ENCODE peak calls at places on chromosomes 5 and 9, in nine cellular contexts. One of them, this sample, is unnamed.

GRCh38 chr5:125042243-125042887 is 295.9 kb upstream of the ZNF608 start:
- DNase-seq in T-helper 17 cell: no peak
- DNase-seq in EH: peak
- DNase-seq in stimulated activated CD8-positive, alpha-beta memory T cell treated with anti-CD3 and anti-CD28 coated beads, Interleukin-4, amount 100 ng/mL, for 48 hours: no peak
- DNase-seq in stimulated activated naive CD8-positive, alpha-beta T cell treated with anti-CD3 and anti-CD28 coated beads, Interleukin-15, Interleukin-2, amounts not matched to agents 100 U/mL and 50 U/mL, for 24 hours: no peak
- DNase-seq in NCI-H1694: no peak
- DNase-seq in PC-9: no peak
- DNase-seq in SK-MEL-5: no peak
- DNase-seq in AML-193: no peak
- DNase-seq in this sample: no peak

GRCh38 chr9:124771867-124772621 is 933 bp upstream of the NR6A1 start:
- DNase-seq in T-helper 17 cell: peak
- DNase-seq in EH: peak
- DNase-seq in stimulated activated CD8-positive, alpha-beta memory T cell treated with anti-CD3 and anti-CD28 coated beads, Interleukin-4, amount 100 ng/mL, for 48 hours: peak
- DNase-seq in stimulated activated naive CD8-positive, alpha-beta T cell treated with anti-CD3 and anti-CD28 coated beads, Interleukin-15, Interleukin-2, amounts not matched to agents 100 U/mL and 50 U/mL, for 24 hours: peak
- DNase-seq in NCI-H1694: peak
- DNase-seq in PC-9: peak
- DNase-seq in SK-MEL-5: peak
- DNase-seq in AML-193: peak
- DNase-seq in this sample: peak

GRCh38 chr5:1227669-1228068 is 2.5 kb downstream of the SLC6A18 start:
- DNase-seq in T-helper 17 cell: no peak
- DNase-seq in EH: peak
- DNase-seq in stimulated activated CD8-positive, alpha-beta memory T cell treated with anti-CD3 and anti-CD28 coated beads, Interleukin-4, amount 100 ng/mL, for 48 hours: no peak
- DNase-seq in stimulated activated naive CD8-positive, alpha-beta T cell treated with anti-CD3 and anti-CD28 coated beads, Interleukin-15, Interleukin-2, amounts not matched to agents 100 U/mL and 50 U/mL, for 24 hours: no peak
- DNase-seq in NCI-H1694: no peak
- DNase-seq in PC-9: no peak
- DNase-seq in SK-MEL-5: no peak
- DNase-seq in AML-193: no peak
- DNase-seq in this sample: no peak

GRCh38 chr9:4902135-4902475 is 83.0 kb upstream of the JAK2 start:
- DNase-seq in T-helper 17 cell: no peak
- DNase-seq in EH: no peak
- DNase-seq in stimulated activated CD8-positive, alpha-beta memory T cell treated with anti-CD3 and anti-CD28 coated beads, Interleukin-4, amount 100 ng/mL, for 48 hours: no peak
- DNase-seq in stimulated activated naive CD8-positive, alpha-beta T cell treated with anti-CD3 and anti-CD28 coated beads, Interleukin-15, Interleukin-2, amounts not matched to agents 100 U/mL and 50 U/mL, for 24 hours: no peak
- DNase-seq in NCI-H1694: no peak
- DNase-seq in PC-9: no peak
- DNase-seq in SK-MEL-5: no peak
- DNase-seq in AML-193: no peak
- DNase-seq in this sample: no peak

GRCh38 chr5:114223866-114224265 is 138.0 kb upstream of the KCNN2 start:
- DNase-seq in T-helper 17 cell: no peak
- DNase-seq in EH: peak
- DNase-seq in stimulated activated CD8-positive, alpha-beta memory T cell treated with anti-CD3 and anti-CD28 coated beads, Interleukin-4, amount 100 ng/mL, for 48 hours: no peak
- DNase-seq in stimulated activated naive CD8-positive, alpha-beta T cell treated with anti-CD3 and anti-CD28 coated beads, Interleukin-15, Interleukin-2, amounts not matched to agents 100 U/mL and 50 U/mL, for 24 hours: no peak
- DNase-seq in NCI-H1694: no peak
- DNase-seq in PC-9: no peak
- DNase-seq in SK-MEL-5: peak
- DNase-seq in AML-193: peak
- DNase-seq in this sample: no peak

GRCh38 chr5:143932584-143932983 is 120.6 kb downstream of the HMHB1 start:
- DNase-seq in T-helper 17 cell: no peak
- DNase-seq in EH: peak
- DNase-seq in stimulated activated CD8-positive, alpha-beta memory T cell treated with anti-CD3 and anti-CD28 coated beads, Interleukin-4, amount 100 ng/mL, for 48 hours: no peak
- DNase-seq in stimulated activated naive CD8-positive, alpha-beta T cell treated with anti-CD3 and anti-CD28 coated beads, Interleukin-15, Interleukin-2, amounts not matched to agents 100 U/mL and 50 U/mL, for 24 hours: no peak
- DNase-seq in NCI-H1694: no peak
- DNase-seq in PC-9: no peak
- DNase-seq in SK-MEL-5: no peak
- DNase-seq in AML-193: no peak
- DNase-seq in this sample: no peak

GRCh38 chr5:133869675-133869978 is 98.8 kb downstream of the C5orf15 start:
- DNase-seq in T-helper 17 cell: no peak
- DNase-seq in EH: no peak
- DNase-seq in stimulated activated CD8-positive, alpha-beta memory T cell treated with anti-CD3 and anti-CD28 coated beads, Interleukin-4, amount 100 ng/mL, for 48 hours: no peak
- DNase-seq in stimulated activated naive CD8-positive, alpha-beta T cell treated with anti-CD3 and anti-CD28 coated beads, Interleukin-15, Interleukin-2, amounts not matched to agents 100 U/mL and 50 U/mL, for 24 hours: no peak
- DNase-seq in NCI-H1694: no peak
- DNase-seq in PC-9: no peak
- DNase-seq in SK-MEL-5: no peak
- DNase-seq in AML-193: no peak
- DNase-seq in this sample: no peak

GRCh38 chr5:150163547-150164059 is 3.0 kb upstream of the CDX1 start:
- DNase-seq in T-helper 17 cell: no peak
- DNase-seq in EH: peak
- DNase-seq in stimulated activated CD8-positive, alpha-beta memory T cell treated with anti-CD3 and anti-CD28 coated beads, Interleukin-4, amount 100 ng/mL, for 48 hours: no peak
- DNase-seq in stimulated activated naive CD8-positive, alpha-beta T cell treated with anti-CD3 and anti-CD28 coated beads, Interleukin-15, Interleukin-2, amounts not matched to agents 100 U/mL and 50 U/mL, for 24 hours: no peak
- DNase-seq in NCI-H1694: no peak
- DNase-seq in PC-9: no peak
- DNase-seq in SK-MEL-5: no peak
- DNase-seq in AML-193: no peak
- DNase-seq in this sample: no peak

GRCh38 chr5:163887854-163888253 is 382.4 kb downstream of the MAT2B start:
- DNase-seq in T-helper 17 cell: no peak
- DNase-seq in EH: no peak
- DNase-seq in stimulated activated CD8-positive, alpha-beta memory T cell treated with anti-CD3 and anti-CD28 coated beads, Interleukin-4, amount 100 ng/mL, for 48 hours: no peak
- DNase-seq in stimulated activated naive CD8-positive, alpha-beta T cell treated with anti-CD3 and anti-CD28 coated beads, Interleukin-15, Interleukin-2, amounts not matched to agents 100 U/mL and 50 U/mL, for 24 hours: no peak
- DNase-seq in NCI-H1694: no peak
- DNase-seq in PC-9: no peak
- DNase-seq in SK-MEL-5: no peak
- DNase-seq in AML-193: no peak
- DNase-seq in this sample: no peak

GRCh38 chr9:89489548-89490527 is 8.1 kb downstream of the SEMA4D start:
- DNase-seq in T-helper 17 cell: no peak
- DNase-seq in EH: no peak
- DNase-seq in stimulated activated CD8-positive, alpha-beta memory T cell treated with anti-CD3 and anti-CD28 coated beads, Interleukin-4, amount 100 ng/mL, for 48 hours: no peak
- DNase-seq in stimulated activated naive CD8-positive, alpha-beta T cell treated with anti-CD3 and anti-CD28 coated beads, Interleukin-15, Interleukin-2, amounts not matched to agents 100 U/mL and 50 U/mL, for 24 hours: no peak
- DNase-seq in NCI-H1694: no peak
- DNase-seq in PC-9: no peak
- DNase-seq in SK-MEL-5: peak
- DNase-seq in AML-193: no peak
- DNase-seq in this sample: no peak

GRCh38 chr9:135990468-135991429 is 29.6 kb upstream of the UBAC1 start:
- DNase-seq in T-helper 17 cell: peak
- DNase-seq in EH: peak
- DNase-seq in stimulated activated CD8-positive, alpha-beta memory T cell treated with anti-CD3 and anti-CD28 coated beads, Interleukin-4, amount 100 ng/mL, for 48 hours: peak
- DNase-seq in stimulated activated naive CD8-positive, alpha-beta T cell treated with anti-CD3 and anti-CD28 coated beads, Interleukin-15, Interleukin-2, amounts not matched to agents 100 U/mL and 50 U/mL, for 24 hours: peak
- DNase-seq in NCI-H1694: peak
- DNase-seq in PC-9: no peak
- DNase-seq in SK-MEL-5: peak
- DNase-seq in AML-193: no peak
- DNase-seq in this sample: peak

GRCh38 chr5:141858084-141858765 is 20.0 kb downstream of the PCDH1 start:
- DNase-seq in T-helper 17 cell: no peak
- DNase-seq in EH: no peak
- DNase-seq in stimulated activated CD8-positive, alpha-beta memory T cell treated with anti-CD3 and anti-CD28 coated beads, Interleukin-4, amount 100 ng/mL, for 48 hours: no peak
- DNase-seq in stimulated activated naive CD8-positive, alpha-beta T cell treated with anti-CD3 and anti-CD28 coated beads, Interleukin-15, Interleukin-2, amounts not matched to agents 100 U/mL and 50 U/mL, for 24 hours: no peak
- DNase-seq in NCI-H1694: no peak
- DNase-seq in PC-9: no peak
- DNase-seq in SK-MEL-5: no peak
- DNase-seq in AML-193: no peak
- DNase-seq in this sample: no peak

GRCh38 chr5:143153332-143154119 is 250.0 kb downstream of the NR3C1 start:
- DNase-seq in T-helper 17 cell: no peak
- DNase-seq in EH: peak
- DNase-seq in stimulated activated CD8-positive, alpha-beta memory T cell treated with anti-CD3 and anti-CD28 coated beads, Interleukin-4, amount 100 ng/mL, for 48 hours: no peak
- DNase-seq in stimulated activated naive CD8-positive, alpha-beta T cell treated with anti-CD3 and anti-CD28 coated beads, Interleukin-15, Interleukin-2, amounts not matched to agents 100 U/mL and 50 U/mL, for 24 hours: no peak
- DNase-seq in NCI-H1694: no peak
- DNase-seq in PC-9: no peak
- DNase-seq in SK-MEL-5: no peak
- DNase-seq in AML-193: no peak
- DNase-seq in this sample: no peak

GRCh38 chr9:137959641-137960411 is 82.2 kb downstream of the CACNA1B start:
- DNase-seq in T-helper 17 cell: no peak
- DNase-seq in EH: no peak
- DNase-seq in stimulated activated CD8-positive, alpha-beta memory T cell treated with anti-CD3 and anti-CD28 coated beads, Interleukin-4, amount 100 ng/mL, for 48 hours: no peak
- DNase-seq in stimulated activated naive CD8-positive, alpha-beta T cell treated with anti-CD3 and anti-CD28 coated beads, Interleukin-15, Interleukin-2, amounts not matched to agents 100 U/mL and 50 U/mL, for 24 hours: no peak
- DNase-seq in NCI-H1694: no peak
- DNase-seq in PC-9: no peak
- DNase-seq in SK-MEL-5: no peak
- DNase-seq in AML-193: no peak
- DNase-seq in this sample: no peak

GRCh38 chr5:121967187-121967586 is 5.4 kb downstream of the SRFBP1 start:
- DNase-seq in T-helper 17 cell: no peak
- DNase-seq in EH: peak
- DNase-seq in stimulated activated CD8-positive, alpha-beta memory T cell treated with anti-CD3 and anti-CD28 coated beads, Interleukin-4, amount 100 ng/mL, for 48 hours: no peak
- DNase-seq in stimulated activated naive CD8-positive, alpha-beta T cell treated with anti-CD3 and anti-CD28 coated beads, Interleukin-15, Interleukin-2, amounts not matched to agents 100 U/mL and 50 U/mL, for 24 hours: no peak
- DNase-seq in NCI-H1694: no peak
- DNase-seq in PC-9: no peak
- DNase-seq in SK-MEL-5: peak
- DNase-seq in AML-193: no peak
- DNase-seq in this sample: no peak

GRCh38 chr5:96780626-96781025 is 27.1 kb downstream of the ERAP1 start:
- DNase-seq in T-helper 17 cell: no peak
- DNase-seq in EH: peak
- DNase-seq in stimulated activated CD8-positive, alpha-beta memory T cell treated with anti-CD3 and anti-CD28 coated beads, Interleukin-4, amount 100 ng/mL, for 48 hours: no peak
- DNase-seq in stimulated activated naive CD8-positive, alpha-beta T cell treated with anti-CD3 and anti-CD28 coated beads, Interleukin-15, Interleukin-2, amounts not matched to agents 100 U/mL and 50 U/mL, for 24 hours: no peak
- DNase-seq in NCI-H1694: no peak
- DNase-seq in PC-9: no peak
- DNase-seq in SK-MEL-5: no peak
- DNase-seq in AML-193: no peak
- DNase-seq in this sample: no peak

GRCh38 chr5:169581580-169582227 is 1.9 kb upstream of the SPDL1 start:
- DNase-seq in T-helper 17 cell: peak
- DNase-seq in EH: peak
- DNase-seq in stimulated activated CD8-positive, alpha-beta memory T cell treated with anti-CD3 and anti-CD28 coated beads, Interleukin-4, amount 100 ng/mL, for 48 hours: peak
- DNase-seq in stimulated activated naive CD8-positive, alpha-beta T cell treated with anti-CD3 and anti-CD28 coated beads, Interleukin-15, Interleukin-2, amounts not matched to agents 100 U/mL and 50 U/mL, for 24 hours: peak
- DNase-seq in NCI-H1694: no peak
- DNase-seq in PC-9: no peak
- DNase-seq in SK-MEL-5: peak
- DNase-seq in AML-193: peak
- DNase-seq in this sample: peak

GRCh38 chr9:16429671-16430070 is 440.8 kb downstream of the BNC2 start:
- DNase-seq in T-helper 17 cell: no peak
- DNase-seq in EH: no peak
- DNase-seq in stimulated activated CD8-positive, alpha-beta memory T cell treated with anti-CD3 and anti-CD28 coated beads, Interleukin-4, amount 100 ng/mL, for 48 hours: no peak
- DNase-seq in stimulated activated naive CD8-positive, alpha-beta T cell treated with anti-CD3 and anti-CD28 coated beads, Interleukin-15, Interleukin-2, amounts not matched to agents 100 U/mL and 50 U/mL, for 24 hours: no peak
- DNase-seq in NCI-H1694: no peak
- DNase-seq in PC-9: no peak
- DNase-seq in SK-MEL-5: peak
- DNase-seq in AML-193: no peak
- DNase-seq in this sample: no peak

GRCh38 chr5:151581841-151582583 is 9.1 kb downstream of the FAT2 start:
- DNase-seq in T-helper 17 cell: no peak
- DNase-seq in EH: no peak
- DNase-seq in stimulated activated CD8-positive, alpha-beta memory T cell treated with anti-CD3 and anti-CD28 coated beads, Interleukin-4, amount 100 ng/mL, for 48 hours: no peak
- DNase-seq in stimulated activated naive CD8-positive, alpha-beta T cell treated with anti-CD3 and anti-CD28 coated beads, Interleukin-15, Interleukin-2, amounts not matched to agents 100 U/mL and 50 U/mL, for 24 hours: no peak
- DNase-seq in NCI-H1694: peak
- DNase-seq in PC-9: no peak
- DNase-seq in SK-MEL-5: no peak
- DNase-seq in AML-193: no peak
- DNase-seq in this sample: no peak

This sample was measured in activated naive CD8-positive, alpha-beta T cell treated with anti-CD3 and anti-CD28 coated beads, Interleukin-2, amount 50 U/mL, for 24 hours.